ENCODE peak calls at places on chromosomes 7 and 10, in four cellular contexts. J is fibroblast of lung, H is tibial artery, B is psoas muscle. Z is an unnamed sample.
A peak's percentile ranks its signal among the peaks of the same experiment; 100 is the strongest.

GRCh38 chr7:38548605-38549004 is 82.6 kb downstream of the AMPH start:
- DNase-seq in J (no peak), H (no peak), B (no peak), Z (no peak)

GRCh38 chr7:106180721-106181120 is 68.6 kb upstream of the SYPL1 start:
- DNase-seq in J (no peak), H (no peak), B (no peak), Z (no peak)

GRCh38 chr7:147990837-147991236 is 599.7 kb upstream of the C7orf33 start:
- DNase-seq in J (no peak), H (no peak), B (no peak), Z (no peak)

GRCh38 chr7:10412426-10413019 is 561.1 kb upstream of the PHF14 start:
- DNase-seq in J (peak; percentile 65), H (no peak), B (no peak), Z (no peak)

GRCh38 chr7:27784399-27785053 is 44.6 kb downstream of the TAX1BP1 start:
- DNase-seq in J (peak; percentile 68), H (no peak), B (no peak), Z (no peak)

GRCh38 chr10:107232013-107232412 is 67.5 kb upstream of the SORCS1 start:
- DNase-seq in J (no peak), H (no peak), B (no peak), Z (no peak)

GRCh38 chr7:124698964-124699363 is 66.6 kb downstream of the GPR37 start:
- DNase-seq in J (no peak), H (no peak), B (no peak), Z (no peak)

GRCh38 chr10:103786020-103786419 is 69.4 kb downstream of the SH3PXD2A start:
- DNase-seq in J (no peak), H (no peak), B (no peak), Z (no peak)

GRCh38 chr7:77281780-77282478 is 82.3 kb upstream of the FGL2 start:
- DNase-seq in J (no peak), H (peak; percentile 32), B (no peak), Z (no peak)

GRCh38 chr7:50497968-50498367 is 47.8 kb upstream of the FIGNL1 start:
- DNase-seq in J (peak; percentile 77), H (peak; percentile 64), B (no peak), Z (no peak)

GRCh38 chr7:44771358-44771757 is 22.7 kb downstream of the ZMIZ2 start:
- DNase-seq in J (no peak), H (no peak), B (no peak), Z (no peak)

GRCh38 chr7:37092548-37092947 is 356.1 kb downstream of the ELMO1 start:
- DNase-seq in J (no peak), H (peak; percentile 61), B (no peak), Z (peak; percentile 3)

GRCh38 chr7:26292768-26293560 is 1.3 kb downstream of the SNX10 start:
- DNase-seq in J (no peak), H (no peak), B (no peak), Z (no peak)

GRCh38 chr7:24778543-24779282 is 21.4 kb upstream of the GSDME start:
- DNase-seq in J (peak; percentile 89), H (peak; percentile 69), B (peak; percentile 77), Z (peak; percentile 84)

GRCh38 chr7:141792526-141792925 is 2.5 kb downstream of the TAS2R5 start:
- DNase-seq in J (no peak), H (no peak), B (no peak), Z (no peak)

GRCh38 chr10:113003032-113003431 is 53.0 kb downstream of the TCF7L2 start:
- DNase-seq in J (no peak), H (no peak), B (no peak), Z (no peak)

GRCh38 chr7:54546081-54546985 is 4.2 kb downstream of the VSTM2A start:
- DNase-seq in J (no peak), H (no peak), B (no peak), Z (no peak)

GRCh38 chr10:117217196-117217761 is 20.0 kb downstream of the KCNK18 start:
- DNase-seq in J (no peak), H (no peak), B (no peak), Z (no peak)

DNA sequence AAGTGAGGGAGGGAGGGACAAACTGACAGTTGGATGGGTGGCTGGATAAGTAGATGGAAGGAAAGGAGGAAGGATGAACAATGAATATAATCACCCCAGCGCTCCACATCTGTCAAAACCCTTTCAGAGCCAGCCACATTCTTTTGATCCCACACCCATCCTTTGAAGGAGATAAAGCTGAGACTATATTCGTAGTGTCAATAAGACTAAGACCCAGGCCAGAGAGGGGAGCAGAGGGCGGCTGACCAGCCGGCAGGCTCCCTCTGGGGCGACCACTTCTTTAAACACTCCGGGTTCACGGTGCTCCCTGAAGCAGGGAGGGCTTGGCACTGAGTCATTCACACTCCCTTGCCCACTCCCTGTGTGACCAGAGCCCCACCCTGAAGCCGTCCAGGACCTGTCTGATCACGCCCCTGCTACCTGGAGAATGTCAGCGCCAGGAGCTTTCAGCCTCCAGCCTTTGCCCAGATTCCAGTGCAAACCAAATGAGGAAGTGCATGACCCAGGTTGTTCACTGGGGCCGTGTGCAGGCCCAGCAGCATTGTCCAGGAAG is 34.3 kb downstream of the UNC5B start:
- DNase-seq in J (no peak), H (no peak), B (no peak), Z (no peak)
- H3K4me1 ChIP-seq in J (peaks cover 25% of the 10 kb centered on the region), H (peaks cover 51% of the 10 kb centered on the region), B (peaks cover 33% of the 10 kb centered on the region), Z (peaks cover 38% of the 10 kb centered on the region)

DNA sequence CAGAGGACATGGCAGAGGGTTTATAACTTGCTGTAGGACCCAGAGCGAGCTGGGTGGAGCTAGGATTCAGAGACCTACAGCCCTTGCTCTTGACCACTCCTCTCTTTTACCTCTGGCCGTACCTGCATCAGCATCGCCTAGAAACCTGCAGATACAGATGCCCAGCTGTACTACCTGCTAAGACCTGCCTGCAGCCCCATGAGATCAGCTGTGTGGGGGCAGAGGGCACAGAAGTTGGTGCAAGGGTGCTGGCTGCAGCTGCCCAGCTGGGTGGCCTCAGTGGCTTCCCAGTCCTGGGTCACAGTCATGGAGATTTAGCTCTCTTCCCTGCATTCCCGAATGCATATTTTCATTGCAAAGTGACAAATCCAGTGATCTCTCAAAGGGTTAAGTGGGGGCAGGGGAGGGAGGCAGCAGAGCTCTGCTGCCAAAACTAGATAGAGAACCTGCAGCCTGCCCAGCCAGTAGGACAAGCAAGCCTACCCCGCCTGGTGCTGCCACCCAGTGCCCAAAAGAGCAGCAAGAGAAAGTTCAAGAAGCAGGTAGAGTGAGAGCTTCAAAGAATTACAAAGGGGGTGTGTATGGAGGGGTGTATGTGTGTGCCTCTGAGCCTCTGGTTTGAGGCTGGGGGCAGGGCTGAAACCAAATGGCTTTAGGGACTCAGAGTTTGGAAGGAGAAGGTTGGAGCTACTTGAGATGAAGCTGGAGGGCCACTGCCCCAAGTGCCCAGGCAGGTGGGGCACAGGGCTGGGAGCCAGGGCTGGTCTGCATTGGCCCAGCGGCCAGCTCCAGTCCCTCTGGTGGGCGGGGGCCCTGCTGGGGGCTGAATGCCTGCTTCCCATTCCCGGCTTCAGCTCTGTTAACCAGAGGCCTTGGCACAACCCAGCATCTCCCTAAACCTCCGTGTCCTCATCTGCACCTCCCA is 6.8 kb downstream of the FAM241B start:
- DNase-seq in J (no peak), H (no peak), B (no peak), Z (no peak)
- TF ChIP-seq CTCF in J (no peak), H (no peak), B (no peak), Z (no peak)

GRCh38 chr7:12713625-12714435 is 26.4 kb downstream of the ARL4A start:
- DNase-seq in J (no peak), H (no peak), B (no peak), Z (no peak)

GRCh38 chr7:12715372-12716133 is 28.1 kb downstream of the ARL4A start:
- DNase-seq in J (peak; percentile 99), H (peak; percentile 79), B (peak; percentile 67), Z (peak; percentile 76)

GRCh38 chr7:12716134-12716667 is 28.8 kb downstream of the ARL4A start:
- DNase-seq in J (peak; percentile 38), H (no peak), B (no peak), Z (no peak)

GRCh38 chr7:12712236-12712635 is 24.8 kb downstream of the ARL4A start:
- DNase-seq in J (no peak), H (no peak), B (no peak), Z (no peak)

GRCh38 chr7:12714436-12714737 is 27.0 kb downstream of the ARL4A start:
- DNase-seq in J (no peak), H (no peak), B (no peak), Z (no peak)
- H3K27me3 ChIP-seq in J (no peaks in the 10 kb centered on the region), H (no peaks in the 10 kb centered on the region), B (no peaks in the 10 kb centered on the region), Z (no peaks in the 10 kb centered on the region)

DNA sequence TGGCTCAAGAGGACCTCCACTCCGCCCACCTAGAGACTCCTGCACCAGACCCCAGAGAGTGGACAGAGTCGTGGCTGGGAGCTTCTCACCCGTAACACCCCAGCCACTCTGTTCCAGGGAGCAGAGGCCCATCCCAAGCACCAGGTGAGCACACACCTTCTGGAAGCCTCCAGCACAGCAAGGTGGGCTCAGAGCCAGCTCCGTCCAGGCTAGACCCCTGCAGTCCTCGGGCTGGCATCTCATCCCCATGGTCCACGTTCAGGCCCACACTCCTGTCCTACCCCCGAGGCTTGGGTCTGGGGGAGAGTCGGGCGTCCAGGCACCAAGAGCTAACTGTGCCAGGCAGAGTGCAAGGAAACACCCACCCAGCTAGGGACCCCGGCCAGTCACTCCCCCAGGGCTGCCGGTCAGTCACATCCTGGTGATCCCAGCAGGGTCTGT is 13.2 kb downstream of the PDGFA start:
- DNase-seq in J (no peak), H (no peak), B (peak; percentile 10), Z (peak; percentile 10)
- H3K4me1 ChIP-seq in J (no peaks in the 10 kb centered on the region), H (peaks cover 57% of the 10 kb centered on the region), B (peaks cover 14% of the 10 kb centered on the region), Z (peaks cover 8% of the 10 kb centered on the region)

GRCh38 chr10:43362191-43362839 is 9.1 kb upstream of the FXYD4 start:
- DNase-seq in J (peak; percentile 83), H (peak; percentile 90), B (peak; percentile 92), Z (peak; percentile 68)
- TF ChIP-seq CTCF in J (peak; percentile 43), H (no peak), B (peak; percentile 36), Z (no peak)

GRCh38 chr7:22425361-22425760 is 68.4 kb upstream of the RAPGEF5 start:
- DNase-seq in J (no peak), H (no peak), B (no peak), Z (no peak)

GRCh38 chr7:22429386-22429785 is 70.6 kb downstream of the STEAP1B start:
- DNase-seq in J (peak; percentile 7), H (no peak), B (no peak), Z (no peak)

GRCh38 chr7:22426463-22427121 is 69.6 kb upstream of the RAPGEF5 start:
- DNase-seq in J (no peak), H (no peak), B (no peak), Z (no peak)

GRCh38 chr7:22427122-22427503 is 70.2 kb upstream of the RAPGEF5 start:
- DNase-seq in J (no peak), H (no peak), B (no peak), Z (no peak)

DNA sequence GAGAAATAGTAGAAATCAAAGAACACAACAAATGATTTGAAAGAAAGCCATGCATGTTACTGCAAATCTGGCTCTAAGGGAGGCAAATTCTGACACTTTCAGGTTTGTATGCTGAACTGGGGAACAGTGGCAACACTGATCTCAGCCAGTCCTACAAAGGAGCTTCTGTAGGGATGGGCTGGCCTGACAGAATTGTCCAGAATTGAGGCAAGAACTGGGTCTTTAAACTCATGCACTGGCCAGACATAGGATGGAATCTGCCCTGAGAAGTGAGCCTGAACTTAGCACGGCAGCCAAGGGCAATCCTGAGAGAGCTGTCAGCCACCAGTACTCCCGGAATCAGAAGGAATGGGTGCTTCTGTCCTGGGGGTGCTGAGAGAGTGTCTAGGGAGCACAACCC is 70.9 kb upstream of the RAPGEF5 start:
- DNase-seq in J (no peak), H (no peak), B (no peak), Z (no peak)
- H3K27me3 ChIP-seq in J (no peaks in the 10 kb centered on the region), H (no peaks in the 10 kb centered on the region), B (no peaks in the 10 kb centered on the region), Z (no peaks in the 10 kb centered on the region)

Z was measured in gastrocnemius medialis.